ENCODE peak calls at places on chromosomes 12 and 14, in ten cellular contexts. O, G, Z, V, J, H, F, D, A and I are unnamed samples.

GRCh38 chr12:25972783-25973182 is 14.3 kb downstream of the RASSF8 start:
- DNase-seq in V (no peak), A (no peak), J (no peak), F (no peak), D (no peak), H (no peak), G (no peak), O (peak; percentile 84), Z (no peak), I (no peak)

GRCh38 chr12:15600223-15600935 is 188.8 kb downstream of the EPS8 start:
- DNase-seq in G (no peak), J (no peak), A (no peak), V (no peak), F (no peak), D (no peak), H (no peak), O (no peak), Z (no peak), I (no peak)

GRCh38 chr12:59372971-59373370 is 222.9 kb upstream of the SLC16A7 start:
- DNase-seq in F (no peak), D (no peak), Z (peak; percentile 2), H (no peak), A (peak; percentile 79), V (no peak), J (no peak), G (no peak), O (peak; percentile 40), I (no peak)

GRCh38 chr14:70921669-70922068 is 14.4 kb downstream of the PCNX1 start:
- DNase-seq in A (no peak), G (no peak), Z (no peak), D (no peak), O (no peak), F (no peak), H (no peak), J (no peak), V (no peak), I (no peak)

GRCh38 chr12:93198086-93198485 is 179.6 kb upstream of the NUDT4 start:
- DNase-seq in H (peak; percentile 88), J (no peak), V (no peak), Z (peak; percentile 5), D (no peak), G (no peak), O (peak; percentile 69), F (no peak), A (no peak), I (no peak)

GRCh38 chr12:79927772-79928474 is 7.0 kb downstream of the PPP1R12A start:
- DNase-seq in F (no peak), J (no peak), H (no peak), Z (no peak), D (no peak), O (no peak), V (no peak), A (no peak), G (peak; percentile 62), I (peak; percentile 65)

GRCh38 chr12:75698052-75698451 is 186.6 kb upstream of the KRR1 start:
- DNase-seq in Z (no peak), A (no peak), O (no peak), F (no peak), G (no peak), J (no peak), V (no peak), D (no peak), H (no peak), I (no peak)

GRCh38 chr12:531951-532585 is 72.3 kb downstream of the B4GALNT3 start:
- DNase-seq in H (no peak), D (no peak), O (no peak), V (no peak), A (no peak), Z (no peak), F (no peak), J (no peak), G (no peak), I (no peak)

GRCh38 chr14:77738559-77739250 is 22.3 kb downstream of the SNW1 start:
- DNase-seq in G (no peak), D (no peak), Z (no peak), A (no peak), J (peak; percentile 24), O (no peak), V (no peak), F (no peak), H (no peak), I (no peak)

GRCh38 chr12:47023311-47023710 is 56.1 kb upstream of the PCED1B start:
- DNase-seq in Z (no peak), D (no peak), J (no peak), G (no peak), A (no peak), O (no peak), H (no peak), V (no peak), F (no peak), I (no peak)

GRCh38 chr12:78229491-78230209 is 399.0 kb downstream of the NAV3 start:
- DNase-seq in H (no peak), D (no peak), G (no peak), A (peak; percentile 83), V (peak; percentile 44), J (no peak), Z (peak; percentile 30), F (peak; percentile 20), O (peak; percentile 54), I (no peak)

GRCh38 chr12:11561416-11561815 is 88.1 kb upstream of the ETV6 start:
- DNase-seq in Z (no peak), D (no peak), O (no peak), F (no peak), J (no peak), A (no peak), G (no peak), V (no peak), H (no peak), I (no peak)

GRCh38 chr12:4506870-4507269 is 31.8 kb upstream of the RAD51AP1 start:
- DNase-seq in J (no peak), D (no peak), A (no peak), V (no peak), G (peak; percentile 64), Z (no peak), O (peak; percentile 50), H (no peak), F (no peak), I (peak; percentile 85)

GRCh38 chr14:52124791-52125661 is 56.2 kb upstream of the NID2 start:
- DNase-seq in G (no peak), A (peak; percentile 55), V (no peak), D (no peak), J (no peak), Z (no peak), O (peak; percentile 92), F (no peak), H (no peak), I (peak; percentile 13)

GRCh38 chr12:112167031-112167461 is 41.7 kb downstream of the TRAFD1 start:
- DNase-seq in J (no peak), D (no peak), V (no peak), Z (no peak), A (no peak), G (no peak), H (no peak), F (no peak), O (no peak), I (no peak)

DNA sequence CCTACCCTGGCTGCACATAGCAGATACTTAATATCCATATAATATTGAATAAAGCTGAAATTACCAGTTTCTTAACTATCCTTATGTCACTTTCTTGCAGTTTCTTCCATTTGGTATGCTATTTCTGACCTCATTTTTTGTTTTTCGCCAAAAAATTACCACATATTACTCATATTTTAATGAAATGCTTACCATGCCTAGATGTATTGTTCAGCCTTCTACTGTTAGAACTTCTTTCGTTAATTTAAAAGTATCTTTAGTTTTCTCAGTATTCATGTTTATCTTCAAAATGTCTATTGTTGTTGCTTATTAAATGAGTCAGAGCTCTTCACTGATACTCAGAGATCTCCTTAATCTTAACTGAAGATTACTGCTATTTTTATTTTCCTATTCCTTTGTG is 20.5 kb downstream of the RAP1B start:
- DNase-seq in Z (no peak), V (no peak), F (no peak), A (no peak), J (no peak), G (no peak), H (no peak), D (no peak), O (no peak), I (peak; percentile 13)
- H3K27ac ChIP-seq in Z (peak overlapping the region; percentile 48), V (no peak overlapping the region), F (no peak overlapping the region), A (no peak overlapping the region), J (no peak overlapping the region), G (no peak overlapping the region), H (no peak overlapping the region), D (no peak overlapping the region), O (no peak overlapping the region), I (no peak overlapping the region)

GRCh38 chr12:52085682-52086180 is 6.2 kb downstream of the SMIM41 start:
- DNase-seq in A (no peak), V (no peak), F (no peak), Z (no peak), H (no peak), D (peak; percentile 39), O (no peak), G (no peak), J (no peak), I (no peak)
- H3K27me3 ChIP-seq in A (no peaks in the 10 kb centered on the region), V (peaks cover 6% of the 10 kb centered on the region), F (no peaks in the 10 kb centered on the region), Z (peaks cover under 1% of the 10 kb centered on the region), H (no peaks in the 10 kb centered on the region), D (no peaks in the 10 kb centered on the region), O (peaks cover 6% of the 10 kb centered on the region), G (peaks cover 6% of the 10 kb centered on the region), J (no peaks in the 10 kb centered on the region), I (peaks cover 3% of the 10 kb centered on the region)

DNA sequence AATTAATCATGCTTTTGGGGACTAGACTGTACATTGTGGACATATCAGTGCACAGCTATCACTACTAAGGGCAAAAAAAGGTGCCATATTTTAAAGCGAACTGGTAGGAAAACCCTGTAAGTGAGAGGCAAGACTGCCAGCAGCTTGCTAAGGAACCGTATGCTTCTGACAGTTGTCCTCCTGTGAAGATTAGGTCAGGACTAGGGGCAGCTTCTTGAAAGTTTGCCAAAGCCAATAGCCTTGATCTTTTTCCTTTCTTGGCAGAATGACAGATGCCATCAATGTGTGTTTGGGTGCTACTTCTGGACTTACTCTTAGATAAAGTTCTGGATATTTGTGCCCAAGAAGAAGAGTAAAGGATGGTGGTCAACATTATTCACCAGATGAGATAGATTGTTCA is 7.4 kb downstream of the DAAM1 start:
- DNase-seq in Z (no peak), J (no peak), D (no peak), O (no peak), V (no peak), A (no peak), H (no peak), G (no peak), F (no peak), I (no peak)
- H3K4me1 ChIP-seq in Z (peaks cover 3% of the 10 kb centered on the region), J (peaks cover 60% of the 10 kb centered on the region), D (peaks cover 31% of the 10 kb centered on the region), O (peaks cover 3% of the 10 kb centered on the region), V (peaks cover 16% of the 10 kb centered on the region), A (peaks cover under 1% of the 10 kb centered on the region), H (peaks cover 17% of the 10 kb centered on the region), G (no peaks in the 10 kb centered on the region), F (peaks cover 26% of the 10 kb centered on the region), I (no peaks in the 10 kb centered on the region)

GRCh38 chr14:72788972-72789728 is 104.8 kb downstream of the DPF3 start:
- DNase-seq in V (no peak), A (peak; percentile 24), H (no peak), D (no peak), O (no peak), Z (no peak), J (no peak), F (no peak), G (no peak), I (no peak)
- H3K27ac ChIP-seq in V (no peak overlapping the region), A (no peak overlapping the region), H (peak overlapping the region; percentile 84), D (no peak overlapping the region), O (no peak overlapping the region), Z (no peak overlapping the region), J (peak overlapping the region; percentile 84), F (no peak overlapping the region), G (no peak overlapping the region), I (no peak overlapping the region)

GRCh38 chr12:98379106-98379505 is 136.3 kb upstream of the TMPO start:
- DNase-seq in V (no peak), Z (no peak), G (no peak), H (no peak), A (no peak), J (no peak), F (no peak), D (no peak), O (no peak), I (no peak)
- H3K27me3 ChIP-seq in V (no peaks in the 10 kb centered on the region), Z (peaks cover 7% of the 10 kb centered on the region), G (peaks cover 6% of the 10 kb centered on the region), H (peaks cover 2% of the 10 kb centered on the region), A (no peaks in the 10 kb centered on the region), J (no peaks in the 10 kb centered on the region), F (no peaks in the 10 kb centered on the region), D (peaks cover 5% of the 10 kb centered on the region), O (no peaks in the 10 kb centered on the region), I (peaks cover 26% of the 10 kb centered on the region)